ENCODE peak calls at places on chromosomes 13 and 19, in four cellular contexts. H is A549, Z is stomach, D is breast epithelium. Y is an unnamed sample. For H3K9me3, the result is how much of the 10 kb centered on the place peaks cover.

GRCh38 chr13:59771272-59771671 is 392.5 kb downstream of the DIAPH3 start:
- DNase-seq in H (no peak), Z (no peak), D (no peak), Y (no peak)

GRCh38 chr13:33279898-33280549 is 5.5 kb downstream of the STARD13 start:
- DNase-seq in H (peak), Z (no peak), D (peak), Y (no peak)

GRCh38 chr19:8466018-8466417 is 21.2 kb downstream of the HNRNPM start:
- DNase-seq in H (no peak), Z (no peak), D (no peak), Y (no peak)

GRCh38 chr19:31502536-31503170 is 153.4 kb upstream of the TSHZ3 start:
- DNase-seq in H (no peak), Z (no peak), D (no peak), Y (no peak)

GRCh38 chr13:110538632-110539031 is 22.9 kb downstream of the RAB20 start:
- DNase-seq in H (no peak), Z (no peak), D (no peak), Y (no peak)

GRCh38 chr13:31742102-31742695 is 2.9 kb downstream of the RXFP2 start:
- DNase-seq in H (peak), Z (peak), D (peak), Y (peak)

GRCh38 chr19:3272532-3272931 is 48.1 kb downstream of the CELF5 start:
- DNase-seq in H (no peak), Z (no peak), D (no peak), Y (no peak)

GRCh38 chr19:10503002-10503789 is at the start of gene KEAP1:
- DNase-seq in H (peak), Z (peak), D (peak), Y (peak)

GRCh38 chr13:102599451-102600012 is 2.7 kb downstream of the TPP2 start:
- DNase-seq in H (no peak), Z (no peak), D (no peak), Y (no peak)

DNA sequence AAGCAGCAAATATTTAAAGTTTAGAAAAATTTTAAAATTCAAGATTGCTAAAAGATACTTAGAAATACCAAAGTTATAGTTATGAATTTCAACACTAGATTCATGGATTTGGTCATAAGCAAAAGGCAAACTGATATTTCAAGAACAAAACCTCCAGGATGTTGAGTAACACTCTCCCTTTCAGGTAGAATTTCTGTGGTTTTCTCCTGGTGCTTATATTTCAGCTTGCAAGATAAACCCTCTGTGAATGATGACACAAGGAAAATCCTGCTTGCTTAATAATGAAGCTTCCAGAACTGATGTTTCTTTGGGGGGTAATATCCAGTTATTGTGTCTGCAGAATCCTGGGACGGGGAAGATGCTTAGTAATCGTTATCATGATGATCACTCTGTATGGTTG is 320.3 kb upstream of the EDNRB start:
- DNase-seq in H (no peak), Z (no peak), D (no peak), Y (no peak)
- TF ChIP-seq POLR2A in H (no peak), Z (no peak), D (no peak), Y (no peak)

GRCh38 chr13:88978607-88979006 is 1307.4 kb downstream of the SLITRK5 start:
- DNase-seq in H (no peak), Z (no peak), D (no peak), Y (no peak)
- H3K9me3 ChIP-seq in H (under half), Z (under half), D (under half), Y (under half)

DNA sequence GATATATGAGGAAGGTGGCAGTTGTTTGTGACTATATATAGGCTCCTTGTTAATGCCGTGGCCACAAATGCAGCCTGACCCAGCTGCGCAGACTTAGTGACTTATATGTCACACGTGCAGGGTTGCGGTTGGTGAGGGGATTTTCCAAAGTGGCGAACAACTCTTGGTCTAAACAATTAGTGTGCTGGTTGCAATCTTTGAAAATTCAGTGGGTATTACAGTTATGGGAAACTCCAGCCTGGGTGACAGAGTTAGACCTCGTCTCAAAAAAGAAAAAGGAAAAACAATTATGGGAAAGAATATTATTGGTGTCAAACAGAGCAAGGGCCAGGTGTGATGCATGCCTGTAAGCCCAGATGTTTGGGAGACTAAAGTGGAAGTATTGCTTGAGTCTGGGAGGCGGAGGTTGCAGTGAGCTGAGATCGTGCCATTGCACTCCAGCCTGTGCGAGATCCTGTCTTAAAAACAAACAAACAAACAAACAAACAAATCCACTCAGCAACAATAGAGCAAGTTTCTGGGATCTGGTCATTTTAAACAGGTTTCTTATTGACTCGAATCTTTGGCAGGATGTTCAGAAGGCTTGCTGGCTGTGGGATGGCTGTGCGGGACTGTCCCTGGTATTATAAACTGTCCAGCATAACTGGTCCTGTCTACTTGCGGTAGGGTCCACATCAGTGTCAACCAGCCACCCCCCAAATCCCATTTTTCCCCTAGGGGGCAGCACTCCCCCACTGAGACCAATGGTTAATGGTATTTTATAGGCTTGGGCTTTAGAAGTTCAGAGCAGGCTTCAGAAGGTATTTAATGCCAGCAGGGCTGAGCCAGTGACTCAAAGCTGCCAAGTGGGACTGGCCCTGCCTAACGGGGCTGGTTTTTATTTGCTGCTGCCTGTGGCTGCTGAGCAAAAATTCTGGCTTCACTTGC is 15.4 kb downstream of the RELB start:
- DNase-seq in H (peak), Z (peak), D (peak), Y (peak)
- H3K27ac ChIP-seq in H (no peak), Z (peak), D (no peak), Y (no peak)

GRCh38 chr19:13727798-13728197 is 36.5 kb upstream of the MRI1 start:
- DNase-seq in H (no peak), Z (no peak), D (no peak), Y (no peak)

GRCh38 chr19:13734751-13735150 is 29.6 kb upstream of the MRI1 start:
- DNase-seq in H (no peak), Z (no peak), D (no peak), Y (no peak)

GRCh38 chr19:13729859-13730258 is 34.5 kb upstream of the MRI1 start:
- DNase-seq in H (peak), Z (no peak), D (no peak), Y (no peak)

GRCh38 chr19:13732337-13732736 is 32.0 kb upstream of the MRI1 start:
- DNase-seq in H (no peak), Z (no peak), D (no peak), Y (no peak)

GRCh38 chr19:13731147-13731964 is 33.0 kb upstream of the MRI1 start:
- DNase-seq in H (peak), Z (peak), D (peak), Y (peak)
- TF ChIP-seq POLR2A in H (peak), Z (no peak), D (peak), Y (peak)

Y was measured in adrenal gland.